ENCODE peak calls at places on chromosomes 4 and X, in five cellular contexts. J is A549, F is aorta, E is neuronal stem cell, N is pancreas. K is an unnamed sample. For H3K9me3 and H3K4me1, the result is how much of the 10 kb centered on the place peaks cover.

GRCh38 chr4:151329217-151330007 is 4.0 kb upstream of the SH3D19 start:
- DNase-seq in J (no peak), F (no peak), E (no peak), N (no peak), K (no peak)

GRCh38 chrX:136733613-136734012 is 47.1 kb downstream of the ARHGEF6 start:
- DNase-seq in J (no peak), F (no peak), E (no peak), N (no peak), K (no peak)

GRCh38 chr4:79695848-79696247 is 287.8 kb upstream of the GK2 start:
- DNase-seq in J (no peak), F (no peak), E (no peak), N (no peak), K (no peak)

GRCh38 chr4:147355849-147356248 is 125.0 kb upstream of the EDNRA start:
- DNase-seq in J (no peak), F (no peak), E (no peak), N (no peak), K (no peak)

GRCh38 chr4:139740531-139741041 is 75.0 kb downstream of the MGST2 start:
- DNase-seq in J (peak), F (peak), E (no peak), N (no peak), K (peak)

GRCh38 chrX:22378296-22378695 is 105.6 kb downstream of the CBLL2 start:
- DNase-seq in J (no peak), F (no peak), E (no peak), N (no peak), K (no peak)

GRCh38 chrX:15465896-15466651 is 27.1 kb downstream of the PIR start:
- DNase-seq in J (no peak), F (no peak), E (no peak), N (no peak), K (no peak)

GRCh38 chr4:98446499-98447375 is 185.6 kb downstream of the RAP1GDS1 start:
- DNase-seq in J (no peak), F (no peak), E (no peak), N (no peak), K (no peak)

GRCh38 chrX:50988649-50989048 is 78.1 kb downstream of the BMP15 start:
- DNase-seq in J (peak), F (no peak), E (no peak), N (no peak), K (no peak)

GRCh38 chrX:104351173-104351769 is 96.5 kb upstream of the ESX1 start:
- DNase-seq in J (peak), F (no peak), E (no peak), N (no peak), K (no peak)

GRCh38 chr4:98639523-98639922 is 18.9 kb downstream of the TSPAN5 start:
- DNase-seq in J (no peak), F (no peak), E (no peak), N (no peak), K (no peak)

GRCh38 chr4:46146993-46147392 is 23.1 kb upstream of the GABRG1 start:
- DNase-seq in J (no peak), F (no peak), E (no peak), N (no peak), K (no peak)

GRCh38 chrX:3815896-3816664 is 102.6 kb upstream of the PRKX start:
- DNase-seq in J (peak), F (peak), E (peak), N (peak), K (peak)

GRCh38 chr4:829761-830655 is 4.1 kb upstream of the CPLX1 start:
- DNase-seq in J (no peak), F (peak), E (no peak), N (peak), K (no peak)

GRCh38 chrX:11953615-11954014 is 184.7 kb upstream of the FRMPD4 start:
- DNase-seq in J (peak), F (no peak), E (peak), N (no peak), K (no peak)

GRCh38 chr4:112854420-112854819 is 195.0 kb upstream of the ANK2 start:
- DNase-seq in J (no peak), F (no peak), E (no peak), N (no peak), K (no peak)

GRCh38 chr4:157992038-157992706 is 180.7 kb downstream of the GASK1B start:
- DNase-seq in J (peak), F (no peak), E (peak), N (no peak), K (no peak)

GRCh38 chr4:168720396-168720795 is 223.5 kb downstream of the PALLD start:
- DNase-seq in J (no peak), F (no peak), E (no peak), N (no peak), K (no peak)

GRCh38 chrX:38717871-38718270 is 83.4 kb upstream of the MID1IP1 start:
- DNase-seq in J (peak), F (no peak), E (no peak), N (no peak), K (no peak)

GRCh38 chrX:118562574-118563164 is 67.1 kb downstream of the DOCK11 start:
- DNase-seq in J (no peak), F (no peak), E (no peak), N (no peak), K (no peak)

GRCh38 chrX:873016-873415 is 242.4 kb downstream of the SHOX start:
- DNase-seq in J (no peak), F (no peak), E (no peak), N (no peak), K (no peak)

GRCh38 chr4:93409035-93409434 is 419.5 kb upstream of the ATOH1 start:
- DNase-seq in J (no peak), F (no peak), E (no peak), N (no peak), K (no peak)

GRCh38 chr4:94447754-94448411 is 3.9 kb upstream of the PDLIM5 start:
- DNase-seq in J (no peak), F (no peak), E (no peak), N (no peak), K (no peak)

GRCh38 chr4:38188136-38188535 is 227.9 kb downstream of the PTTG2 start:
- DNase-seq in J (no peak), F (no peak), E (no peak), N (no peak), K (no peak)

GRCh38 chr4:185122681-185123345 is 20.3 kb upstream of the SLC25A4 start:
- DNase-seq in J (no peak), F (no peak), E (no peak), N (no peak), K (no peak)

GRCh38 chr4:165379662-165380061 is 854 bp downstream of the CPE start:
- DNase-seq in J (no peak), F (peak), E (no peak), N (no peak), K (no peak)

GRCh38 chrX:109472939-109473713 is 8.8 kb downstream of the GUCY2F start:
- DNase-seq in J (no peak), F (no peak), E (no peak), N (no peak), K (no peak)

GRCh38 chr4:16794816-16795445 is 103.5 kb downstream of the LDB2 start:
- DNase-seq in J (no peak), F (no peak), E (peak), N (no peak), K (peak)

GRCh38 chr4:33980361-33980760 is 2264.0 kb downstream of the ARAP2 start:
- DNase-seq in J (no peak), F (no peak), E (no peak), N (no peak), K (no peak)

GRCh38 chrX:10111364-10112148 is 45.2 kb upstream of the CLCN4 start:
- DNase-seq in J (no peak), F (no peak), E (no peak), N (no peak), K (no peak)

GRCh38 chrX:154648931-154649863 is 4.2 kb downstream of the CTAG2 start:
- DNase-seq in J (no peak), F (peak), E (no peak), N (peak), K (no peak)

GRCh38 chr4:82890602-82890912 is 396 bp downstream of the SEC31A start:
- DNase-seq in J (peak), F (no peak), E (no peak), N (no peak), K (no peak)

GRCh38 chrX:151722241-151722846 is 6.5 kb downstream of the FATE1 start:
- DNase-seq in J (peak), F (peak), E (peak), N (no peak), K (no peak)

GRCh38 chr4:13399257-13399656 is 84.9 kb downstream of the RAB28 start:
- DNase-seq in J (no peak), F (no peak), E (no peak), N (no peak), K (no peak)

GRCh38 chr4:84224522-84224921 is 274.6 kb downstream of the NKX6-1 start:
- DNase-seq in J (no peak), F (no peak), E (no peak), N (no peak), K (no peak)

GRCh38 chr4:90951037-90951436 is 823.8 kb downstream of the CCSER1 start:
- DNase-seq in J (peak), F (no peak), E (no peak), N (no peak), K (no peak)

GRCh38 chrX:72576161-72576896 is 3.7 kb upstream of the HDAC8 start:
- DNase-seq in J (no peak), F (no peak), E (no peak), N (no peak), K (no peak)

GRCh38 chrX:118272237-118272636 is 73.7 kb upstream of the WDR44 start:
- DNase-seq in J (no peak), F (no peak), E (no peak), N (no peak), K (no peak)

DNA sequence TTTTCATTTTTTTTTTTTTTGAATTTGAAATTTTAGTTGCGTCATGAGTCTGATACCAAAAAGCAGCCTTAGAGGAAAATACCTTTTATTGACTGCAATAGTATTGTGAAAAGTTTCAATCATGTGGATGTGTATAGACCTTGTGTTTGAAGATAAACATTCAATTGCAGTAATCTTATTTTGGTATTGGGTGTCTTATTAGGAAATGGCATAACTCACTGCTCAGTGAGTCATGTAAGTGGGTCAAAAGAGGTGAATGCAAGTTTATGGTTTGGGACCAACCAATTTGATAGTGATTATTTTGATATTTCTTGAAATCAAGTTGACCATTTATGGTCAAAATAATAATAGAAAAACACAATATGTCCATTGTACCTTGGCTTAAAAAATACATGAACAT is 627.8 kb upstream of the SLIT2 start:
- DNase-seq in J (no peak), F (no peak), E (no peak), N (no peak), K (no peak)
- H3K9me3 ChIP-seq in J (under half), F (under half), E (under half), N (under half), K (under half)

DNA sequence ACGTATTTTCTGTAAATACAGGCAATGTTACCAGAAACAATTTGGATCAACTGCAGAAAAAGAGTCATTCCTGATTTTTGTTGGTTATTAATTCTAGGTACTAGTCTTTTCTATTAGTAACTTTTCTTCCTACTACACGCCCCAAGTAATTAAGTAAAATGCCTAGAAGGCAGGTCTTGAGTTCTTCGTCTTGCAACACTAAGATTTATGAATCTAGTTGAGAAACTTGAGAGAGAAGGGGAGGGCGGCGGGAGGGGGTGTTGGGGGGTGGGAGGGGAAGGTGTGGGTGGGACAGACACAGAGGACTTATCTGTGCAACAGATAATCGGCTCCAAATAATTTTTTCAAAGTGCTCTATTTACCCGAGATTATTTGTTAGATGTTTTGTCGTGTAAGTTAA is 3.0 kb downstream of the RAP2C start:
- DNase-seq in J (no peak), F (no peak), E (no peak), N (no peak), K (no peak)
- H3K4me1 ChIP-seq in J (under half), F (under half), E (under half), N (under half), K (under half)

GRCh38 chr4:2462992-2463762 is 5.7 kb upstream of the RNF4 start:
- DNase-seq in J (no peak), F (peak), E (no peak), N (peak), K (no peak)
- H3K4me3 ChIP-seq in J (peak), F (peak), E (peak), N (peak), K (peak)

DNA sequence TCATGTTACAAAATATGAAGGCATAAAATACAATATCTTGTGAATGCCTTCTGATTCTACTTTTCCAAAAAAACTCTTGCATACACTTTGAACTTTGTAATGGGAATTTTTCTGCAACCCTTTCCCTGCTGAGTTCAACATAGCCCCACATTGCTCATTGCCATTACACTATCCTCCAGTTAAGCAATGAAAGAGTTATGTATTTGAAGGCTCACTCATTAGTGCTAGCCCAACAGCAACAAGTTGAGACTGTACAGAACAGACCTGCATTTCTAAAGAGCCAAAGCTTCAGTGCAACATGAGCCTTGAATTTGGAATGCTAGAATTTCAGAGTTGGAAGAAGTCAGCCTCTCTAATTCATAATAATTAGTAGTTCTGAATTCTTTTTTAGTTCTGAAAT is 44.4 kb upstream of the STAG2 start:
- DNase-seq in J (no peak), F (no peak), E (no peak), N (no peak), K (no peak)
- H3K9me3 ChIP-seq in J (under half), F (under half), E (under half), N (under half), K (under half)

GRCh38 chr4:31081375-31081774 is 361.2 kb downstream of the PCDH7 start:
- DNase-seq in J (no peak), F (no peak), E (no peak), N (no peak), K (no peak)
- H3K4me1 ChIP-seq in J (under half), F (under half), E (under half), N (under half), K (under half)

GRCh38 chr4:20249333-20249732 is 2.4 kb upstream of the SLIT2 start:
- DNase-seq in J (no peak), F (no peak), E (no peak), N (no peak), K (no peak)
- H3K4me3 ChIP-seq in J (no peak), F (no peak), E (no peak), N (no peak), K (no peak)

GRCh38 chrX:56231706-56232105 is 450 bp upstream of the KLF8 start:
- DNase-seq in J (no peak), F (no peak), E (no peak), N (no peak), K (no peak)
- H3K9me3 ChIP-seq in J (under half), F (under half), E (under half), N (under half), K (under half)

GRCh38 chr4:2837904-2838496 is 5.6 kb upstream of the ADD1 start:
- DNase-seq in J (no peak), F (peak), E (no peak), N (no peak), K (peak)
- H3K4me1 ChIP-seq in J (under half), F (under half), E (under half), N (under half), K (under half)

GRCh38 chrX:75226280-75226679 is 47.6 kb upstream of the UPRT start:
- DNase-seq in J (no peak), F (no peak), E (no peak), N (no peak), K (no peak)
- H3K4me3 ChIP-seq in J (no peak), F (no peak), E (no peak), N (no peak), K (no peak)

DNA sequence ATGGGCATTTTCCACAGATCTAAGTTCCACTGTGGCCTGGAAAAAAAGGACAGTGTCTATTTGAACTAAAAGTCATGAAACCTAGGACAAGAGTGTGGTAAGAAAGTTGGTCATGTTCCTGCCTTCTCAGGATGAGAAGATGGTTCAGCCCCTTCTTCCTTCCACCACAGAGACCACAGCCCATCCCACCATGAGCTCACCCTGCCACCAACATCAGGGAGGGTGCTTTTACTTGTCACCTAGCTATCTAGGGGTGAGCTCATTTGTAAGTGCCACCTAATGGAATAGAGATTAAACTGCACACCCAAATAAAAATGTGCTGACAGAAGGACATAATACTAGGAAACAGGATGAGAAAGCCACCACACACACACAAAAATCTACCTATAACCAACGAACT is 235.9 kb downstream of the SPIN4 start:
- DNase-seq in J (no peak), F (no peak), E (no peak), N (no peak), K (no peak)
- H3K9me3 ChIP-seq in J (under half), F (under half), E (under half), N (under half), K (under half)

K was measured in right atrium auricular region.